ENCODE peak calls at places on chromosome 3, in ten cellular contexts. D is epithelial cell of esophagus, F is neural crest cell, V is osteocyte, B is left lung, S is GM12864, O is BJ, X is colonic mucosa, N is AG04449, E is RWPE1. Z is an unnamed sample.

GRCh38 chr3:190036631-190037030 is 84.1 kb downstream of the P3H2 start:
- DNase-seq in S (no peak), B (no peak), D (peak), O (no peak), N (no peak), E (no peak), X (no peak), V (no peak), F (no peak), Z (no peak)

GRCh38 chr3:32484437-32484836 is 18.2 kb downstream of the CMTM6 start:
- DNase-seq in E (no peak), D (no peak), B (no peak), N (no peak), F (no peak), S (no peak), O (no peak), X (no peak), V (no peak), Z (no peak)

GRCh38 chr3:72368331-72368975 is 479.8 kb downstream of the SHQ1 start:
- DNase-seq in B (no peak), F (no peak), V (no peak), E (no peak), S (no peak), X (no peak), D (peak), O (no peak), N (no peak), Z (no peak)

GRCh38 chr3:139675327-139675726 is 2.4 kb downstream of the NMNAT3 start:
- DNase-seq in X (no peak), B (no peak), D (no peak), O (no peak), E (no peak), F (no peak), S (no peak), N (no peak), V (no peak), Z (no peak)

GRCh38 chr3:180633722-180634121 is 31.8 kb downstream of the TTC14 start:
- DNase-seq in F (no peak), D (no peak), X (no peak), V (no peak), E (no peak), S (no peak), N (no peak), O (no peak), B (no peak), Z (no peak)

GRCh38 chr3:118587037-118587741 is 447.5 kb downstream of the IGSF11 start:
- DNase-seq in D (peak), N (no peak), S (no peak), F (no peak), X (no peak), E (no peak), B (no peak), V (no peak), O (no peak), Z (no peak)

GRCh38 chr3:13105851-13106250 is 32.6 kb upstream of the IQSEC1 start:
- DNase-seq in E (no peak), D (no peak), N (no peak), V (no peak), B (peak), S (no peak), O (no peak), X (no peak), F (no peak), Z (no peak)

GRCh38 chr3:187352581-187353575 is 15.3 kb upstream of the RTP4 start:
- DNase-seq in O (peak), B (no peak), V (no peak), E (no peak), D (peak), F (no peak), N (no peak), X (peak), S (no peak), Z (no peak)

GRCh38 chr3:98602078-98602678 is 8.8 kb upstream of the CPOX start:
- DNase-seq in O (no peak), S (no peak), N (peak), F (peak), E (peak), D (peak), X (no peak), B (no peak), V (no peak), Z (no peak)

GRCh38 chr3:11159421-11159904 is 5.2 kb downstream of the HRH1 start:
- DNase-seq in V (no peak), B (no peak), X (peak), O (peak), F (no peak), N (peak), D (peak), E (no peak), S (no peak), Z (no peak)

GRCh38 chr3:132083583-132084372 is 49.0 kb upstream of the CPNE4 start:
- DNase-seq in E (peak), B (no peak), D (peak), F (no peak), S (no peak), O (no peak), X (no peak), N (no peak), V (no peak), Z (no peak)

GRCh38 chr3:81195483-81195882 is 566.0 kb downstream of the GBE1 start:
- DNase-seq in D (no peak), E (no peak), O (no peak), S (no peak), F (no peak), B (no peak), X (no peak), V (no peak), N (no peak), Z (no peak)

GRCh38 chr3:48422272-48422671 is 7.6 kb downstream of the PLXNB1 start:
- DNase-seq in V (no peak), N (no peak), F (no peak), B (no peak), D (no peak), O (no peak), E (no peak), S (no peak), X (no peak), Z (no peak)

GRCh38 chr3:128969993-128970740 is 23.7 kb downstream of the CFAP92 start:
- DNase-seq in F (peak), E (peak), S (peak), N (no peak), V (no peak), O (no peak), D (peak), X (peak), B (peak), Z (peak)

GRCh38 chr3:8842293-8842692 is 72.9 kb upstream of the OXTR start:
- DNase-seq in N (no peak), D (no peak), S (no peak), E (no peak), O (no peak), F (no peak), B (no peak), V (no peak), X (no peak), Z (no peak)

GRCh38 chr3:71628571-71628970 is 45.0 kb upstream of the FOXP1 start:
- DNase-seq in N (no peak), V (no peak), F (no peak), O (no peak), B (no peak), X (no peak), E (no peak), S (no peak), D (no peak), Z (no peak)

GRCh38 chr3:72255191-72255590 is 470.2 kb upstream of the PROK2 start:
- DNase-seq in E (no peak), D (no peak), O (peak), N (no peak), V (no peak), F (no peak), X (no peak), S (no peak), B (no peak), Z (no peak)

GRCh38 chr3:9553021-9553948 is at the start of gene LHFPL4:
- DNase-seq in F (no peak), B (no peak), X (no peak), N (no peak), V (no peak), E (peak), O (no peak), S (no peak), D (no peak), Z (peak)

GRCh38 chr3:24034464-24034863 is 89.4 kb downstream of the NR1D2 start:
- DNase-seq in F (no peak), V (no peak), S (no peak), D (no peak), E (no peak), B (no peak), X (no peak), N (no peak), O (no peak), Z (no peak)

GRCh38 chr3:31423522-31423921 is 109.2 kb upstream of the STT3B start:
- DNase-seq in F (no peak), E (no peak), V (no peak), S (no peak), B (no peak), N (peak), O (peak), D (peak), X (no peak), Z (no peak)

GRCh38 chr3:194369522-194370279 is at the start of gene LRRC15:
- DNase-seq in V (no peak), X (peak), N (no peak), E (peak), S (no peak), D (peak), F (no peak), B (peak), O (no peak), Z (no peak)

GRCh38 chr3:10601857-10602230 is 96.5 kb upstream of the ATP2B2 start:
- DNase-seq in E (no peak), F (no peak), S (no peak), D (no peak), V (no peak), X (no peak), N (no peak), O (no peak), B (no peak), Z (no peak)

GRCh38 chr3:186054481-186055399 is 54.1 kb downstream of the ETV5 start:
- DNase-seq in N (no peak), O (no peak), D (no peak), B (no peak), V (no peak), E (no peak), S (no peak), X (peak), F (no peak), Z (no peak)

GRCh38 chr3:51622868-51623267 is 48.2 kb upstream of the TEX264 start:
- DNase-seq in S (no peak), V (no peak), X (no peak), N (no peak), F (no peak), B (no peak), D (no peak), O (no peak), E (no peak), Z (no peak)

GRCh38 chr3:194142156-194142910 is 6.4 kb downstream of the HES1 start:
- DNase-seq in N (no peak), B (no peak), D (peak), S (no peak), O (no peak), F (no peak), E (no peak), X (peak), V (no peak), Z (no peak)

GRCh38 chr3:159252772-159253384 is 451.0 kb downstream of the MFSD1 start:
- DNase-seq in X (no peak), B (no peak), N (no peak), O (no peak), V (no peak), F (peak), S (peak), D (peak), E (peak), Z (no peak)

GRCh38 chr3:178350763-178351162 is 185.5 kb upstream of the KCNMB2 start:
- DNase-seq in X (no peak), N (no peak), S (no peak), D (no peak), O (no peak), E (no peak), B (no peak), V (no peak), F (no peak), Z (no peak)

GRCh38 chr3:124950026-124950425 is 15.5 kb upstream of the MUC13 start:
- DNase-seq in D (no peak), N (no peak), F (no peak), B (no peak), X (no peak), O (no peak), S (no peak), E (no peak), V (no peak), Z (no peak)

GRCh38 chr3:69231929-69232437 is 109.6 kb upstream of the LMOD3 start:
- DNase-seq in N (no peak), F (no peak), O (no peak), D (peak), S (no peak), B (no peak), X (peak), V (no peak), E (peak), Z (no peak)

GRCh38 chr3:188053710-188054379 is 100.1 kb upstream of the LPP start:
- DNase-seq in E (no peak), X (no peak), F (no peak), N (no peak), O (no peak), B (no peak), S (no peak), D (no peak), V (no peak), Z (no peak)

GRCh38 chr3:178059124-178059523 is 477.1 kb upstream of the KCNMB2 start:
- DNase-seq in S (no peak), F (no peak), D (peak), N (no peak), O (no peak), E (no peak), B (no peak), X (no peak), V (no peak), Z (no peak)

GRCh38 chr3:57484563-57484962 is 59.6 kb downstream of the DNAH12 start:
- DNase-seq in N (no peak), O (no peak), F (no peak), D (no peak), S (no peak), B (no peak), V (no peak), X (no peak), E (no peak), Z (no peak)

GRCh38 chr3:98777286-98777685 is 14.1 kb downstream of the ST3GAL6 start:
- DNase-seq in E (no peak), D (no peak), O (no peak), N (no peak), V (no peak), B (no peak), S (no peak), X (no peak), F (no peak), Z (no peak)

GRCh38 chr3:7144696-7145308 is 283.9 kb downstream of the GRM7 start:
- DNase-seq in O (no peak), V (no peak), F (peak), S (no peak), X (no peak), N (no peak), D (peak), E (no peak), B (no peak), Z (peak)

GRCh38 chr3:169811606-169812123 is 1.0 kb upstream of the LRRIQ4 start:
- DNase-seq in F (no peak), N (peak), V (no peak), D (peak), B (no peak), X (peak), S (no peak), O (peak), E (no peak), Z (no peak)

GRCh38 chr3:27632431-27633223 is 89.5 kb downstream of the EOMES start:
- DNase-seq in B (peak), N (no peak), O (no peak), X (peak), F (peak), D (peak), E (peak), S (no peak), V (no peak), Z (peak)

GRCh38 chr3:65945480-65945879 is 93.2 kb downstream of the MAGI1 start:
- DNase-seq in E (no peak), N (no peak), O (no peak), S (no peak), B (no peak), X (no peak), V (no peak), D (no peak), F (no peak), Z (no peak)

DNA sequence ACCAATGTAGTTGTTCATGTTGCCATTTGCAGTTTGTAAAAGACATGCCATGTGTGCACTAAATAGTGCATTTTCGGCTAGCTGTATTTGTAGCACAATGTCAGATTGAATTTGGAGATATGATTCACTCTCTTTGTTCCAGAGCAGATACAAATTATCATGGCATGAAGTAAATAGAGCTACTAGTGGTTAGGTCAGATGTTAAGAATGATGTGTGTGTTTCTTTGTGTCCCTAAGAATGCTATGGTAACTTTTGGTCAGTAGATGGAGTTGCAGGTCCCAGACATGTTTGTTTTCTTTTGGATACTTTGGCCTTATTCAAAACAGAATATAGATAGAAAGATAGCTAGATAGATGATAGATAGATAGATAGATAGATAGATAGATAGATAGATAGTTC is 595.8 kb downstream of the NLGN1 start:
- DNase-seq in O (peak), S (no peak), F (no peak), D (peak), B (no peak), E (peak), N (no peak), V (no peak), X (no peak), Z (no peak)
- TF ChIP-seq CTCF in O (peak), S (peak), F (peak), D (peak), B (no peak), E (no peak), N (peak), V (peak), X (no peak), Z (peak)

GRCh38 chr3:107983247-107983646 is 107.6 kb downstream of the CD47 start:
- DNase-seq in X (no peak), E (no peak), N (no peak), D (no peak), S (no peak), B (no peak), O (no peak), F (no peak), V (no peak), Z (no peak)
- TF ChIP-seq CTCF in X (no peak), E (no peak), N (no peak), D (peak), S (peak), B (no peak), O (no peak), F (no peak), V (no peak), Z (no peak)

GRCh38 chr3:109353057-109353456 is 15.7 kb upstream of the DPPA4 start:
- DNase-seq in D (no peak), N (no peak), O (no peak), F (no peak), E (no peak), B (no peak), S (no peak), X (no peak), V (no peak), Z (no peak)
- TF ChIP-seq CTCF in D (no peak), N (no peak), O (no peak), F (no peak), E (no peak), B (no peak), S (no peak), X (no peak), V (no peak), Z (no peak)

DNA sequence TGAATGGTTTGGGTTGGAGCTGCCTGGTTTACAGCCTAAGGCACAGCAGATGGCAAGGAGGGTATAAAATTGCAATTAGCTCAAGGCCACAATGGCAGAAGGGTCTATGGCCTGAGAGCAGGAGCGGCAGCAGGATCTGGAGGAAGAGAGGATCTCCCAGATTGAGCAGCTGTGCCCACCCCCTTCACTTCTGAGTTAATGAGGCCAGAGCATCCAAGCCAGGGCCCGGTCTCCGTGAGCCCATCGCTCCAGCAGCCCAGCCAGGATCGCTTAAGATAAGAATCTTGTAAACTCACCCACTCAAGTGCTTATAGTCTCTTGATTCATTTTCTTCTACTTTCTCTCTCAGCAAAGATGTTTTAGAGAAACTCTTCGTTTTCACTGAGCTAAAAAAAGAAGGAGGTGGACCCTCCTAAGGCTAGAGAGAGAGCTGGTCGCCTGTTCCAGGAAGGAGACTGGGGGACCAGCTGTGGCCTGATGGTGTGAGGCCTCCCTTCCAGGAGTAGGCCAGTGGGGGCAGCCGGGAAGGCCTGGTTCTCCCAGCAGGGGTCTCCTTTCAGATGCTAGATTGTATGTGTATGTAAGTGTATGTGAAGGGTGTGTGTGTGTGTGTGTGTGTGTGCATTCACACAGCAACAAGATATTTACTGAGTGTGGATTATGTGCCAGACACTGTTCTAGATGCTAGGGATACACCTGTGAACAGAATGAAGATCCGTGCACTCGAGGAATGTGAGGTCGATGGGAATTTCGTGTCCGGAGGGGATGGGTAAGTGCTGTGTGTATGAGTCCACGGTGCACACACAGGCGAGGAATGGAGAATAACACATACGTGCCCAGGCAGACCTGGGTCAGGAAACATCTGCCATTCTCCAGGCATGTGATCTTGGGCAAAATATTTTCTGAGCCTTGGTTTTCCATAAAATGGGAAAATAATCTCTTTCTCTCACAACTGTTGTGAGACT is 18.6 kb downstream of the MAGEF1 start:
- DNase-seq in V (no peak), E (no peak), D (no peak), S (no peak), B (no peak), F (no peak), N (no peak), O (no peak), X (no peak), Z (peak)
- TF ChIP-seq CTCF in V (no peak), E (no peak), D (no peak), S (no peak), B (no peak), F (no peak), N (peak), O (peak), X (no peak), Z (no peak)

Z was measured in glutamatergic neuron.